ENCODE peak calls at places on chromosomes 3 and 15, in four cellular contexts. One of them, this sample, is unnamed.

GRCh38 chr15:50137893-50138292 is 18.9 kb upstream of the ATP8B4 start:
- DNase-seq in HFF-Myc: no peak
- DNase-seq in ovary: no peak
- DNase-seq in esophagus muscularis mucosa: no peak
- DNase-seq in this sample: no peak

GRCh38 chr3:149003653-149004305 is 12.4 kb downstream of the GYG1 start:
- DNase-seq in HFF-Myc: no peak
- DNase-seq in ovary: no peak
- DNase-seq in esophagus muscularis mucosa: no peak
- DNase-seq in this sample: no peak

GRCh38 chr15:80836991-80837390 is 57.8 kb downstream of the CEMIP start:
- DNase-seq in HFF-Myc: no peak
- DNase-seq in ovary: no peak
- DNase-seq in esophagus muscularis mucosa: no peak
- DNase-seq in this sample: no peak

GRCh38 chr3:139226731-139227130 is 117.1 kb upstream of the MRPS22 start:
- DNase-seq in HFF-Myc: no peak
- DNase-seq in ovary: no peak
- DNase-seq in esophagus muscularis mucosa: no peak
- DNase-seq in this sample: peak

GRCh38 chr3:160184655-160185054 is 40.6 kb upstream of the C3orf80 start:
- DNase-seq in HFF-Myc: no peak
- DNase-seq in ovary: no peak
- DNase-seq in esophagus muscularis mucosa: no peak
- DNase-seq in this sample: no peak

GRCh38 chr3:48716508-48716981 is 476 bp downstream of the IP6K2 start:
- DNase-seq in HFF-Myc: no peak
- DNase-seq in ovary: no peak
- DNase-seq in esophagus muscularis mucosa: no peak
- DNase-seq in this sample: no peak

GRCh38 chr3:100324044-100324443 is 10.5 kb upstream of the NIT2 start:
- DNase-seq in HFF-Myc: no peak
- DNase-seq in ovary: no peak
- DNase-seq in esophagus muscularis mucosa: no peak
- DNase-seq in this sample: no peak

GRCh38 chr3:133872161-133872560 is 23.5 kb downstream of the RAB6B start:
- DNase-seq in HFF-Myc: no peak
- DNase-seq in ovary: no peak
- DNase-seq in esophagus muscularis mucosa: no peak
- DNase-seq in this sample: no peak

GRCh38 chr3:186784820-186785516 is 1.6 kb downstream of the EIF4A2 start:
- DNase-seq in HFF-Myc: no peak
- DNase-seq in ovary: no peak
- DNase-seq in esophagus muscularis mucosa: no peak
- DNase-seq in this sample: no peak

GRCh38 chr15:50953302-50953701 is 44.8 kb downstream of the AP4E1 start:
- DNase-seq in HFF-Myc: no peak
- DNase-seq in ovary: no peak
- DNase-seq in esophagus muscularis mucosa: no peak
- DNase-seq in this sample: no peak

GRCh38 chr15:39345176-39345575 is 235.7 kb upstream of the THBS1 start:
- DNase-seq in HFF-Myc: no peak
- DNase-seq in ovary: no peak
- DNase-seq in esophagus muscularis mucosa: no peak
- DNase-seq in this sample: no peak

GRCh38 chr3:154972951-154973350 is 107.2 kb upstream of the MME start:
- DNase-seq in HFF-Myc: no peak
- DNase-seq in ovary: no peak
- DNase-seq in esophagus muscularis mucosa: no peak
- DNase-seq in this sample: no peak

GRCh38 chr3:140164922-140165590 is 230.1 kb downstream of the CLSTN2 start:
- DNase-seq in HFF-Myc: no peak
- DNase-seq in ovary: no peak
- DNase-seq in esophagus muscularis mucosa: peak
- DNase-seq in this sample: peak

GRCh38 chr3:138049157-138049919 is 39.4 kb downstream of the CLDN18 start:
- DNase-seq in HFF-Myc: no peak
- DNase-seq in ovary: no peak
- DNase-seq in esophagus muscularis mucosa: peak
- DNase-seq in this sample: peak

GRCh38 chr15:31280037-31280830 is 46.4 kb upstream of the KLF13 start:
- DNase-seq in HFF-Myc: no peak
- DNase-seq in ovary: peak
- DNase-seq in esophagus muscularis mucosa: no peak
- DNase-seq in this sample: peak

GRCh38 chr15:71278989-71279756 is 163.9 kb downstream of the THSD4 start:
- DNase-seq in HFF-Myc: peak
- DNase-seq in ovary: no peak
- DNase-seq in esophagus muscularis mucosa: peak
- DNase-seq in this sample: peak

GRCh38 chr3:171842864-171843511 is at the start of gene TMEM212:
- DNase-seq in HFF-Myc: no peak
- DNase-seq in ovary: no peak
- DNase-seq in esophagus muscularis mucosa: no peak
- DNase-seq in this sample: peak

GRCh38 chr15:72358532-72359180 is 17.2 kb downstream of the HEXA start:
- DNase-seq in HFF-Myc: peak
- DNase-seq in ovary: no peak
- DNase-seq in esophagus muscularis mucosa: no peak
- DNase-seq in this sample: peak

GRCh38 chr3:25903371-25903770 is 113.5 kb downstream of the OXSM start:
- DNase-seq in HFF-Myc: no peak
- DNase-seq in ovary: no peak
- DNase-seq in esophagus muscularis mucosa: no peak
- DNase-seq in this sample: no peak

GRCh38 chr3:188158731-188159355 is 4.9 kb downstream of the LPP start:
- DNase-seq in HFF-Myc: no peak
- DNase-seq in ovary: no peak
- DNase-seq in esophagus muscularis mucosa: no peak
- DNase-seq in this sample: no peak

GRCh38 chr3:188165596-188165995 is 11.6 kb downstream of the LPP start:
- DNase-seq in HFF-Myc: no peak
- DNase-seq in ovary: no peak
- DNase-seq in esophagus muscularis mucosa: no peak
- DNase-seq in this sample: no peak

GRCh38 chr3:188160751-188161150 is 6.8 kb downstream of the LPP start:
- DNase-seq in HFF-Myc: no peak
- DNase-seq in ovary: no peak
- DNase-seq in esophagus muscularis mucosa: no peak
- DNase-seq in this sample: no peak

GRCh38 chr3:188166471-188166870 is 12.5 kb downstream of the LPP start:
- DNase-seq in HFF-Myc: no peak
- DNase-seq in ovary: no peak
- DNase-seq in esophagus muscularis mucosa: no peak
- DNase-seq in this sample: no peak

DNA sequence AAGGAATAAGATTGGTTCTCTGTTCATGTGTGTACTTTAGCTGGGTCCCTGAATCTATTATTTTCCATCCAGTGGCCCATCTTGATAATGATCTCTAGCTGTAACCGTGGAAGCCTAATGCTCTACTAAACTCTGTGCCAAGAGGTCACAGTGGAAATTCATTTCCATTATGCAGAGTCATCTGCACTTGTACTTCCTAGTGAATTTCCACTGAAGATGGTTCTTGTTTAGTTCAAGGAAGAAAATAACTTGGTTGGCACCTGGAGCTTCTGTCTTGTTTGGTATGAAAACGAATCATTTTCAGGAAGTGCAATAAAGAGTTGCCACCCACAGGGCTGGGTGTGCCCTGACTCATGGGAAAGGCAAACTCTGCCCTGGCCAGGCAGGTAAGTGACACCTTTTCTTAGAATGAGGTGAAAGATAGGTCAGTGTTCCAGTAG is 10.3 kb downstream of the LPP start:
- DNase-seq in HFF-Myc: no peak
- DNase-seq in ovary: no peak
- DNase-seq in esophagus muscularis mucosa: no peak
- DNase-seq in this sample: no peak
- H3K4me3 ChIP-seq in HFF-Myc: no peak
- H3K4me3 ChIP-seq in ovary: no peak
- H3K4me3 ChIP-seq in esophagus muscularis mucosa: no peak
- H3K4me3 ChIP-seq in this sample: no peak

DNA sequence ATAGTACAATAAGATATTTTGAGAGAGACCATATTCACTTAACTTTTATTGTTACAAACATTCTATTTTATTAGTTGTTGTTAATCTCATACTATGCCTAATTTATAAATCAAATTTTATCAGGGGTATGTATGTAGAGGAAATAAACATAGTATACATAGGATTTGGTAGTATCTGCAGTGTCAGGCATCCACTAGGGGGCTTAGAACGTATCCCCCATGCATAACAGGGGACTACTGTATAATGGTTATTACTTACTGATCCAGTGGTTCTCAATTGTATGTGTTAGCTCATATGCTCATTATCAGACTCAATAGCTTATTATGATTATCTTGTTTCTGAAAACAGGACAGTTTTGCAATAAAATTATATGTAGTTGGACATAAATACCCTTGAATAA is 27.6 kb downstream of the CMC1 start:
- DNase-seq in HFF-Myc: no peak
- DNase-seq in ovary: no peak
- DNase-seq in esophagus muscularis mucosa: no peak
- DNase-seq in this sample: no peak
- TF ChIP-seq CTCF in HFF-Myc: peak
- TF ChIP-seq CTCF in ovary: no peak
- TF ChIP-seq CTCF in esophagus muscularis mucosa: no peak
- TF ChIP-seq CTCF in this sample: peak

GRCh38 chr15:34987182-34987488 is 952 bp downstream of the ZNF770 start:
- DNase-seq in HFF-Myc: no peak
- DNase-seq in ovary: no peak
- DNase-seq in esophagus muscularis mucosa: no peak
- DNase-seq in this sample: no peak
- H3K4me3 ChIP-seq in HFF-Myc: peak
- H3K4me3 ChIP-seq in ovary: peak
- H3K4me3 ChIP-seq in esophagus muscularis mucosa: peak
- H3K4me3 ChIP-seq in this sample: peak

DNA sequence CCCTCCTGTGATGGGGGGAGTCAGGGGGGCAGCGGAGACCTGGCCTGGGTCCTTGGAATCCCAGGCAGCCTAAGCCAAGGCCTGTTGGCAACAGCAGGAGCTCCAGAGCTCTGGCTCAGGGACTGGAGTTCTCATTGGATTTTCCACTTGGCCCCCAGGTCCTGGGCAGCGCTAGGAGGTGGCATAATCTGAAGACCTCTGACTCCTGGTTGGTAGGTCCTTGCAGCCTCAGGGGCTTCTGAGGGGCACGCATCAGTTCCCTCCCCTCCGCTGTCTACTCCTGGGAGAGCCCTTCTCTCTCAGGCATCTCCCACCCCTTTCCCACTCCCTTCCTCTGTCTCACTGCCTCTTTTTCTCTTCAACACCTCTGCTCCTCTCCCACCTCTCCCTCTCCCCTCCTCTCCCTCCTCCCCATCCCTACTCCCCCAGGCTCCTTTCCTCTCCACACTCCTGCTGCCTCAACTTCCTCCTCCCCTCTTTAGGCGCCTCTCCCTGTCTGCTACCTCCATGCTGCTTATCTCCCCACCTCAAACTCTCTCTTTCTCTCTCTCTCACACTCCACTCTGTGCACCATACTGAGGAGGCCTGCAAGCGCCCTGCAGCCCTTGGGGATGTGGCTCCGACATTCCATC is 41.1 kb upstream of the SLC6A1 start:
- DNase-seq in HFF-Myc: no peak
- DNase-seq in ovary: no peak
- DNase-seq in esophagus muscularis mucosa: no peak
- DNase-seq in this sample: no peak
- TF ChIP-seq CTCF in HFF-Myc: no peak
- TF ChIP-seq CTCF in ovary: no peak
- TF ChIP-seq CTCF in esophagus muscularis mucosa: no peak
- TF ChIP-seq CTCF in this sample: no peak

GRCh38 chr3:185709241-185709955 is 115.4 kb downstream of the IGF2BP2 start:
- DNase-seq in HFF-Myc: no peak
- DNase-seq in ovary: no peak
- DNase-seq in esophagus muscularis mucosa: no peak
- DNase-seq in this sample: no peak
- H3K4me3 ChIP-seq in HFF-Myc: no peak
- H3K4me3 ChIP-seq in ovary: no peak
- H3K4me3 ChIP-seq in esophagus muscularis mucosa: no peak
- H3K4me3 ChIP-seq in this sample: no peak

GRCh38 chr3:124033360-124034015 is 41.6 kb upstream of the ROPN1 start:
- DNase-seq in HFF-Myc: no peak
- DNase-seq in ovary: peak
- DNase-seq in esophagus muscularis mucosa: peak
- DNase-seq in this sample: no peak
- TF ChIP-seq CTCF in HFF-Myc: no peak
- TF ChIP-seq CTCF in ovary: no peak
- TF ChIP-seq CTCF in esophagus muscularis mucosa: no peak
- TF ChIP-seq CTCF in this sample: no peak

DNA sequence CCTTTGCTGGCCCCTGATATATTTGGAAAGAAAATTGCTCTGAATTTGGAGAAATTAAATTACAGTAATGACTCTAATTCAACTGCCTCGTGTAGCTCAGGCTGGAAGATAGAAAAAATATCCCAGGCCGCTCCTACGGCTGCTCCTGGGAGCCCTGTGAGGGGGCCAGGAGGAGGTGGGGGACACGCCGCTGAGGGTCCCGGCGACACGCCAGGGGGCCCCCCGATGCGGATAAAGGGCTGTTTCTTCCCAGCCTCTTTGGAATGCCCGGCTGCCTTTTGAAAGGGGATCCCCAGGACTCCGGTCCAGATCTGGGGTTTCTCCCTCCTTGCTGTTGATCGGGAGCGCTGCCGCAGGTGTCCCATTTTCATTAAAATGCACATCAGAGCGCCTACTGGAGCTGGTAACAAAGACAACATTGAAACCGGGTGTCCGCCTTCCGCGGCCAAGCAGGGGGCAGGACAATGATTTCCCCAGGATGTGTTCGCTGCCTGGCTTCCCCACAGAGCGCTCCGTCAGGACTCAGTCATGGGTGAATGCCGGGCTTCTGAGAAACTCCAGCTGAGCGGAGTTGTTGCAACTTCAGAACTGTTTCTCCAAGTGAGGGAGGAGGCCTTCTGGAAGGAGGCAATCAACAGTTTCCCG is 200.1 kb upstream of the KBTBD8 start:
- DNase-seq in HFF-Myc: no peak
- DNase-seq in ovary: no peak
- DNase-seq in esophagus muscularis mucosa: no peak
- DNase-seq in this sample: no peak
- H3K4me3 ChIP-seq in HFF-Myc: no peak
- H3K4me3 ChIP-seq in ovary: no peak
- H3K4me3 ChIP-seq in esophagus muscularis mucosa: peak
- H3K4me3 ChIP-seq in this sample: peak

DNA sequence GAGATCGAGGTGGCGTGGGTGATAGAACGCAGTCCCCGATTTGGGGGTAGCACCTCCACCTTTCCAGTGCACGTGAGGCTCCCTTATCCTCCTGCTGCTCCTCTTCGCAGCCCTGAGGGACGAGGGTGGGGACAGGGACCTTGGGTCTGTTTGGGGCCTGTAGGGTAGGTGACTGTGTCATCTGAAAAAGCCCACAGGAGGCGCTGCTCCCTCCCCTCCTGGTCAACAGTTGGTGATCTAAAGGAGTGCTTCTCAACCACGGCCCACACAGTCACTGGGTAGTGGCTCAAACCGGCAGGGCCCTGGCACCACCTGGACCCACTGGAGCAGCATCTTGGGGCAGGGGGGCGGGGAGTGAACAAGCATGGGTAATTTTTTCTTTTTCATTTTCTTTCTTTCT is 7.1 kb downstream of the LRRK1 start:
- DNase-seq in HFF-Myc: no peak
- DNase-seq in ovary: no peak
- DNase-seq in esophagus muscularis mucosa: peak
- DNase-seq in this sample: no peak
- TF ChIP-seq CTCF in HFF-Myc: peak
- TF ChIP-seq CTCF in ovary: no peak
- TF ChIP-seq CTCF in esophagus muscularis mucosa: no peak
- TF ChIP-seq CTCF in this sample: peak

This sample was measured in retinal pigment epithelial cell.